ENCODE peak calls at places on chromosomes 1 and 21, in seven cellular contexts. B, U, T, L, K, R and J are unnamed samples. For H3K36me3, the result is how much of the 10 kb centered on the place peaks cover.

GRCh38 chr1:212288614-212289013 is 3.4 kb downstream of the PPP2R5A start:
- DNase-seq in B (peak), U (no peak), T (no peak), L (no peak), K (no peak), R (no peak), J (no peak)

GRCh38 chr1:94599090-94599813 is 57.7 kb upstream of the F3 start:
- DNase-seq in B (peak), U (no peak), T (no peak), L (no peak), K (peak), R (no peak), J (no peak)

GRCh38 chr1:6502000-6502891 is 10.8 kb upstream of the PLEKHG5 start:
- DNase-seq in B (peak), U (peak), T (no peak), L (no peak), K (no peak), R (no peak), J (no peak)

GRCh38 chr1:170048515-170048914 is 26.0 kb downstream of the KIFAP3 start:
- DNase-seq in B (no peak), U (no peak), T (no peak), L (peak), K (no peak), R (no peak), J (no peak)

GRCh38 chr21:35508389-35508888 is 459.3 kb upstream of the RUNX1 start:
- DNase-seq in B (peak), U (peak), T (no peak), L (peak), K (peak), R (no peak), J (no peak)

GRCh38 chr1:208132287-208132882 is 111.8 kb downstream of the PLXNA2 start:
- DNase-seq in B (peak), U (peak), T (peak), L (peak), K (peak), R (peak), J (peak)

GRCh38 chr1:1206376-1207253 is at the start of gene TNFRSF18:
- DNase-seq in B (peak), U (no peak), T (no peak), L (peak), K (no peak), R (no peak), J (peak)

GRCh38 chr1:214331827-214332423 is 51.0 kb downstream of the SMYD2 start:
- DNase-seq in B (peak), U (no peak), T (no peak), L (no peak), K (peak), R (peak), J (peak)

GRCh38 chr1:227234998-227235405 is 83.3 kb downstream of the CDC42BPA start:
- DNase-seq in B (peak), U (no peak), T (no peak), L (no peak), K (no peak), R (peak), J (peak)

GRCh38 chr1:220391426-220391825 is 119.2 kb upstream of the RAB3GAP2 start:
- DNase-seq in B (no peak), U (no peak), T (no peak), L (no peak), K (no peak), R (no peak), J (no peak)

GRCh38 chr1:13732971-13733667 is 33.1 kb downstream of the PRDM2 start:
- DNase-seq in B (no peak), U (no peak), T (no peak), L (no peak), K (no peak), R (no peak), J (peak)

GRCh38 chr1:6889875-6890480 is 104.7 kb downstream of the CAMTA1 start:
- DNase-seq in B (peak), U (peak), T (no peak), L (no peak), K (peak), R (peak), J (peak)

GRCh38 chr1:232335261-232335660 is 294.7 kb downstream of the SIPA1L2 start:
- DNase-seq in B (no peak), U (no peak), T (no peak), L (no peak), K (no peak), R (no peak), J (no peak)

GRCh38 chr1:78045850-78046778 is at the start of gene GIPC2:
- DNase-seq in B (peak), U (peak), T (peak), L (peak), K (peak), R (no peak), J (peak)

GRCh38 chr1:180796897-180797296 is 115.8 kb upstream of the KIAA1614 start:
- DNase-seq in B (no peak), U (no peak), T (no peak), L (no peak), K (no peak), R (no peak), J (no peak)

GRCh38 chr1:26923711-26924110 is 2.2 kb downstream of the NUDC start:
- DNase-seq in B (peak), U (no peak), T (no peak), L (no peak), K (no peak), R (no peak), J (no peak)

GRCh38 chr1:21254335-21254951 is 35.8 kb downstream of the ECE1 start:
- DNase-seq in B (peak), U (peak), T (no peak), L (no peak), K (peak), R (no peak), J (no peak)

GRCh38 chr1:62904537-62904936 is 120.6 kb downstream of the ATG4C start:
- DNase-seq in B (no peak), U (no peak), T (no peak), L (no peak), K (no peak), R (no peak), J (no peak)

GRCh38 chr1:183215076-183215720 is 29.1 kb downstream of the LAMC2 start:
- DNase-seq in B (no peak), U (no peak), T (no peak), L (no peak), K (no peak), R (no peak), J (no peak)

GRCh38 chr1:151197863-151198253 is 494 bp upstream of the PIP5K1A start:
- DNase-seq in B (no peak), U (no peak), T (no peak), L (no peak), K (peak), R (no peak), J (no peak)

GRCh38 chr1:149888999-149889289 is 10.4 kb upstream of the BOLA1 start:
- DNase-seq in B (peak), U (peak), T (no peak), L (no peak), K (peak), R (no peak), J (no peak)

GRCh38 chr21:39373634-39374033 is 24.7 kb upstream of the HMGN1 start:
- DNase-seq in B (peak), U (no peak), T (no peak), L (no peak), K (no peak), R (no peak), J (no peak)

GRCh38 chr1:66996018-66996682 is 57.8 kb downstream of the SLC35D1 start:
- DNase-seq in B (peak), U (peak), T (no peak), L (no peak), K (peak), R (peak), J (peak)

GRCh38 chr1:206656936-206657335 is 21.6 kb downstream of the DYRK3 start:
- DNase-seq in B (no peak), U (no peak), T (no peak), L (no peak), K (no peak), R (no peak), J (no peak)

GRCh38 chr1:42815938-42816599 is 853 bp upstream of the ERMAP start:
- DNase-seq in B (peak), U (no peak), T (no peak), L (no peak), K (no peak), R (peak), J (no peak)

DNA sequence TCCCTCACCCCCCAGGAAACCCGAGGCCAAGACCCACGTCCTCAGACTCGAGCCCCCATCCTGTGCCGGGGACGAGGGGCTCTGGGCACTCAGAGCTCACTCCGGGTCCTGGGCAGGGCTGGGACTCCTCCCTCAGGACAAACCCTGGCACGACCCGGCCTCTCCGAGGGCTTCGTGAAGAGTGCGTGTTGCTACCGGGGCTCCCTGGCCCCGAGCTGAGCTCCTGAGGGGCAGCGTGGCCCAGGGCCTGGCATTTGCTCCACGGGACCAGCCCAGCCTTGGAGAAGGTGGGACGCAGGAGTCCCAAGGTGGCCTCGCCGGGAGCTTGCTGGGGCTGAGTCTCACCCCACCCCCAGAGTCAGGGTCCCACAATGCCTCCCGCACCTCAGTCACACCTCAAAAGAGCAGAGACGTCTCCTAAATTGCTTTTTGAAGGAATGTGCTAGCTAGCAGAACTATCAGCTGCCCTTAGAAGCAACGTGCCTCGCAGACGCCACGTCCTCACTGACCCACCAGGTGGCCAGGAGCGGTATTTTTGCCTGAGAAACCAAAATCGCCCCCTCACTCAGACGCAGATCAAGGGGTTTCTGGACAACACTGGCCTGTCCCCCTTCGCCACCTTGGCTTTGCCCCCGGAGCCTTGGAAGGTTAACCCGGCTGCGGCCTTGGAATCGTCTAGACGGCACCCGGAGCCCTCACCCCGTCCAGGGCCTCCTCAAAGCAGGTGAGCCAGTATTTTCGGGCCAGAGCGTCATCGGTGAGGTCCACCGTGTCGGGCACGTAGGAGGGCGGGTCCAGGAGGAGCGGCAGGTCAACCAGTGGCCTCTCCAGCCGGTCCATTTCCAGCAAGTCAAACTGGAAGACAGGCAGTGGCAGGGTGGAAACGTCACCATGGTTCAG is 11.3 kb downstream of the PANK4 start:
- DNase-seq in B (no peak), U (no peak), T (no peak), L (no peak), K (no peak), R (no peak), J (no peak)
- H3K36me3 ChIP-seq in B (under half), U (under half), T (under half), L (half or more), K (under half), R (under half), J (half or more)

DNA sequence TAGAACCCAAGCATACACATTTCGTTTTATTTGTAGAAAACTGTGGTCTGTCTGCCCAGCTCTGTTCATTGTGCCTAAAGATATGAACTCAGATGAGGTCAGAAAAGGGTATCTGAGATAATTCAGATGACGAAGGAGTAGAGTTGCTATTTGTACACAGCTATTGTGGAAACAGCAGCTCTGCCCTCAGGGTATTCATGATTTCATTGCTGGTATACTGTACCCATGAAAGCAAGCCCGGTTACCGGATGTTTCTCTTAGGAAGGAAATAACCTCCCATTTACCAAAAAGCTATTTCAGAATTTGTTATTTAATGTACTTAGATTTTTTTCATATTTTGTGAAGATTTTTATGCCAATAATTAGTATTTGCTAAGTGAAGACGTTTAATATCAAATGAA is 37.8 kb downstream of the SMAP2 start:
- DNase-seq in B (no peak), U (no peak), T (no peak), L (no peak), K (no peak), R (no peak), J (no peak)
- H3K36me3 ChIP-seq in B (under half), U (under half), T (under half), L (half or more), K (under half), R (under half), J (half or more)

GRCh38 chr21:25722631-25723030 is 12.1 kb downstream of the ATP5PF start:
- DNase-seq in B (no peak), U (no peak), T (no peak), L (no peak), K (no peak), R (no peak), J (no peak)
- H3K36me3 ChIP-seq in B (under half), U (under half), T (under half), L (half or more), K (under half), R (under half), J (half or more)

GRCh38 chr1:15966081-15966955 is 9.6 kb downstream of the ZBTB17 start:
- DNase-seq in B (peak), U (no peak), T (no peak), L (no peak), K (no peak), R (no peak), J (peak)

GRCh38 chr1:15968172-15968571 is 7.7 kb downstream of the ZBTB17 start:
- DNase-seq in B (no peak), U (no peak), T (no peak), L (no peak), K (no peak), R (no peak), J (no peak)

GRCh38 chr1:15966956-15967344 is 9.0 kb downstream of the ZBTB17 start:
- DNase-seq in B (no peak), U (no peak), T (no peak), L (no peak), K (no peak), R (no peak), J (no peak)

GRCh38 chr1:15972409-15972808 is 3.5 kb downstream of the ZBTB17 start:
- DNase-seq in B (no peak), U (no peak), T (no peak), L (no peak), K (no peak), R (no peak), J (no peak)

DNA sequence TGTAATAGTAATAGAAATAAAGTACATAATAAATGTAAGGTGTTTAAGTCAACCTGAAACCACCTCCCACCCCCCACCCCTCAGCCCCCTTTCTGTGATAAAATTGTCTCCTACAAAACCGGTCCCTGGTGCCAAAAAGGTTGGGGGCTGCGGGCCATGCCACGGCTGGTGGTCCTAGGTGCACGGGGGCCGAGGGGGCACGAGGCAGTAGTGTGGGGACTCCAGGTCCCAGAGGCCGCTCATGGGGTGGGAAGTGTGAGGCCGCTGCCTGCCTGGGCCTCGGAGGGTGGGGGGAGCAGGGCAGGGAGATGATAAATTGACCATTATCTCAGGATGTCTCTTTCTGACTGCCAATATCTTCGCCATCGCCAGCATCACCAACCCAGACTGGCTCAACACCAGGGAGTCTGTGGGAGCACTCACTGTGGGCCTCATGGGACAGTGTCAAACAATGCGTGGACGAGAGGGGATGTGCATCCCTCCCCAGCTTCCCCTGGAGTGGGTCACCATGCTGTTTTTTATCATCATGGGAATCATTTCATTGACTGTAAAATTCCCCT is 6.5 kb downstream of the ZBTB17 start:
- DNase-seq in B (no peak), U (no peak), T (no peak), L (no peak), K (no peak), R (no peak), J (no peak)
- H3K36me3 ChIP-seq in B (under half), U (under half), T (under half), L (under half), K (under half), R (under half), J (under half)

GRCh38 chr21:37502947-37503346 is 136.4 kb downstream of the DYRK1A start:
- DNase-seq in B (no peak), U (no peak), T (no peak), L (no peak), K (no peak), R (no peak), J (no peak)
- H3K36me3 ChIP-seq in B (under half), U (under half), T (under half), L (under half), K (under half), R (under half), J (half or more)

GRCh38 chr1:113123737-113124136 is 50.7 kb downstream of the LRIG2 start:
- DNase-seq in B (peak), U (no peak), T (no peak), L (no peak), K (no peak), R (no peak), J (no peak)

DNA sequence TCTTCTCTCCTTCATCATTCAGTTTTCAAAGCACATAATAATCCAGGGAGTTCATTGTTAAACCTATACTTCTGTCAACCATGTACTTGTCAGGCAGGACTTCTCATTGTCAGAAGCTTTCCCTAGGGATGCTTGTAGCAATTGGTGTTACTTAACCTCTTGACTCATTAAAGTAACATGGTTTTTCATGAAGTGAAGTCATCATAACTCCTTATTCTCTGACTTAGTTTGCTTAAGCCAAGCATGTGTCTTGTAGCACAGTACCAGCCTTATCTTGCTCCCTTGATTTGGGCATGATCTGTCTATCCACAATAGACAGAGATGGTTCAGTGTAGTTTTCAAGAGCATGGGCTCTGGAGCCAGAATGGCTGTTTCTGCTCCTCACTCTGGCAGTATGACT is 45.3 kb downstream of the LRIG2 start:
- DNase-seq in B (peak), U (no peak), T (no peak), L (no peak), K (no peak), R (no peak), J (no peak)
- H3K36me3 ChIP-seq in B (half or more), U (under half), T (under half), L (half or more), K (under half), R (under half), J (half or more)

DNA sequence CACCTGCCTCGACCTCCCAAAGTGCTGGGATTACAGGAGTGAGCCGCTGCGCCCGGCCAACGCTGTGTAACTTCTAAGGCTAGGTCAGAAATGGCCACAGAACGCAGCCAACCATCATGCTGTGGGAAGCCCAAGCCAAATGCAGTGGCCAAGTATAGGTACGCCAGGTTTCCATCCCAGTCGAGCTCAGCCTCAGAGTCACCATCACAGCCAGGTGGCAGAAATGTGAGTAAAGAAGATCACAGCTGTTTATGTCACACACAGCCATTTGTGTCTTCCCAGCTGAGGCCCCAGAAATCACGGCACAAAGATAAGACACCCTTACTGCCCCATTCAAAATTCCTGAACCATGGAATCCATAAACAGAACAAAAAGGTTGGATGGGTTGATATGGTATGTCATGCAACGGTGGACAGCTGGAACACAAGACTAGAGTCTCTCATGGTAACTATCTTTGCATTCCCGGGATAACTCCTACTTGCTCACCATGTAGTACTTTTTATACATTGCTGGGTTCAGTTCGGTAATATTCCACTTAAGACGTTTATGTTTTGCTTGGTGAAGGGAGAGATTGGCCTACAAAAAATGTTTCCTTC is 84.3 kb downstream of the SLC45A1 start:
- DNase-seq in B (no peak), U (no peak), T (no peak), L (no peak), K (no peak), R (no peak), J (no peak)
- H3K36me3 ChIP-seq in B (under half), U (under half), T (under half), L (under half), K (under half), R (under half), J (under half)

GRCh38 chr1:37872692-37873091 is 13.3 kb upstream of the MTF1 start:
- DNase-seq in B (no peak), U (no peak), T (no peak), L (no peak), K (no peak), R (no peak), J (no peak)

GRCh38 chr1:37877991-37878544 is 18.7 kb upstream of the MTF1 start:
- DNase-seq in B (no peak), U (no peak), T (no peak), L (no peak), K (no peak), R (no peak), J (no peak)

GRCh38 chr1:37879865-37880264 is 20.5 kb upstream of the MTF1 start:
- DNase-seq in B (no peak), U (no peak), T (no peak), L (no peak), K (no peak), R (no peak), J (no peak)

DNA sequence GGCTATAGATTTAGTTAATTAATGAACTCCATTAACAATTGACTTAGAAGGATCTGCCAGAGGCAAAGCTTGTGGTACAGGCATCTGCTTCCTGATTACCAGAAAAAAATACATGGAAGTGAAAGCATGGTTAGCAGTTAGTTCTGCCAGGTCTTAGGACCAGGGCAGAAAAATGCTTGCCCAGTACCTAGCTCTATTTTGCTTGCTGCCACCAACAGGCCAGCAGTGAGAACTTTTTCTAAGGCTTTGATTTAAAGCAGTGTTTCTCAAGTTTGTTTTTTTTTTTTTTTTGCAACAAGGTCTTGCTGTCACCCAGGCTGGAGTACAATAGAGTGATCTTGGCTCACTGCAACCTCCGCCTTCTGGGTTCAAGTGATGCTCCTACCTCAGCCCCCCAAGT is 16.4 kb upstream of the MTF1 start:
- DNase-seq in B (peak), U (no peak), T (no peak), L (no peak), K (no peak), R (no peak), J (no peak)
- H3K36me3 ChIP-seq in B (under half), U (under half), T (under half), L (half or more), K (under half), R (under half), J (half or more)

GRCh38 chr1:37807555-37808368 is at the start of the genes C1orf122 and YRDC:
- DNase-seq in B (peak), U (peak), T (peak), L (peak), K (peak), R (peak), J (peak)
- H3K36me3 ChIP-seq in B (under half), U (under half), T (under half), L (half or more), K (under half), R (under half), J (under half)